ENCODE peak calls at places on chromosomes 12 and 14, in six cellular contexts. One of them, this sample, is unnamed.

GRCh38 chr14:93909429-93910128 is 17.6 kb upstream of the FAM181A start:
- DNase-seq in NT2/D1: no peak
- DNase-seq in epithelial cell of esophagus: no peak
- DNase-seq in ovary: no peak
- DNase-seq in upper lobe of right lung: no peak
- DNase-seq in AG04449: no peak
- DNase-seq in this sample: no peak

GRCh38 chr12:77954156-77954555 is 123.5 kb downstream of the NAV3 start:
- DNase-seq in AG04449: no peak
- DNase-seq in upper lobe of right lung: no peak
- DNase-seq in epithelial cell of esophagus: peak
- DNase-seq in NT2/D1: no peak
- DNase-seq in ovary: no peak
- DNase-seq in this sample: no peak

GRCh38 chr12:88371416-88372183 is 208.7 kb downstream of the KITLG start:
- DNase-seq in NT2/D1: no peak
- DNase-seq in ovary: no peak
- DNase-seq in epithelial cell of esophagus: peak
- DNase-seq in AG04449: no peak
- DNase-seq in upper lobe of right lung: no peak
- DNase-seq in this sample: peak

GRCh38 chr12:115440438-115440837 is 756.5 kb upstream of the TBX3 start:
- DNase-seq in NT2/D1: no peak
- DNase-seq in AG04449: peak
- DNase-seq in upper lobe of right lung: no peak
- DNase-seq in ovary: no peak
- DNase-seq in epithelial cell of esophagus: peak
- DNase-seq in this sample: peak

GRCh38 chr12:91618281-91618680 is 435.7 kb upstream of the DCN start:
- DNase-seq in epithelial cell of esophagus: peak
- DNase-seq in ovary: no peak
- DNase-seq in upper lobe of right lung: no peak
- DNase-seq in NT2/D1: no peak
- DNase-seq in AG04449: no peak
- DNase-seq in this sample: no peak

GRCh38 chr12:12901158-12901791 is 9.9 kb downstream of the GPRC5A start:
- DNase-seq in epithelial cell of esophagus: peak
- DNase-seq in upper lobe of right lung: no peak
- DNase-seq in ovary: peak
- DNase-seq in AG04449: peak
- DNase-seq in NT2/D1: no peak
- DNase-seq in this sample: peak

GRCh38 chr12:76777765-76778216 is 13.9 kb downstream of the ZDHHC17 start:
- DNase-seq in upper lobe of right lung: no peak
- DNase-seq in epithelial cell of esophagus: peak
- DNase-seq in ovary: no peak
- DNase-seq in NT2/D1: no peak
- DNase-seq in AG04449: no peak
- DNase-seq in this sample: no peak

GRCh38 chr12:114430306-114430705 is 24.4 kb upstream of the TBX5 start:
- DNase-seq in AG04449: peak
- DNase-seq in upper lobe of right lung: no peak
- DNase-seq in epithelial cell of esophagus: no peak
- DNase-seq in ovary: no peak
- DNase-seq in NT2/D1: no peak
- DNase-seq in this sample: peak

GRCh38 chr12:15206338-15206737 is 14.9 kb downstream of the RERG start:
- DNase-seq in ovary: no peak
- DNase-seq in NT2/D1: peak
- DNase-seq in epithelial cell of esophagus: no peak
- DNase-seq in AG04449: no peak
- DNase-seq in upper lobe of right lung: no peak
- DNase-seq in this sample: no peak

GRCh38 chr12:105773501-105773900 is 365.3 kb downstream of the NUAK1 start:
- DNase-seq in ovary: no peak
- DNase-seq in epithelial cell of esophagus: no peak
- DNase-seq in upper lobe of right lung: no peak
- DNase-seq in NT2/D1: no peak
- DNase-seq in AG04449: no peak
- DNase-seq in this sample: no peak

GRCh38 chr14:37559386-37559785 is 35.7 kb downstream of the FOXA1 start:
- DNase-seq in upper lobe of right lung: no peak
- DNase-seq in ovary: no peak
- DNase-seq in epithelial cell of esophagus: peak
- DNase-seq in AG04449: no peak
- DNase-seq in NT2/D1: no peak
- DNase-seq in this sample: no peak

GRCh38 chr12:31897791-31898503 is 61.3 kb upstream of the RESF1 start:
- DNase-seq in ovary: no peak
- DNase-seq in AG04449: no peak
- DNase-seq in NT2/D1: no peak
- DNase-seq in upper lobe of right lung: peak
- DNase-seq in epithelial cell of esophagus: peak
- DNase-seq in this sample: no peak

GRCh38 chr12:95259368-95259767 is 41.8 kb downstream of the VEZT start:
- DNase-seq in epithelial cell of esophagus: no peak
- DNase-seq in AG04449: no peak
- DNase-seq in ovary: no peak
- DNase-seq in NT2/D1: no peak
- DNase-seq in upper lobe of right lung: no peak
- DNase-seq in this sample: no peak

GRCh38 chr12:49945394-49946080 is 5.0 kb upstream of the AQP2 start:
- DNase-seq in ovary: peak
- DNase-seq in NT2/D1: peak
- DNase-seq in upper lobe of right lung: peak
- DNase-seq in epithelial cell of esophagus: peak
- DNase-seq in AG04449: peak
- DNase-seq in this sample: peak

GRCh38 chr14:93832665-93833064 is 44.4 kb upstream of the PRIMA1 start:
- DNase-seq in NT2/D1: no peak
- DNase-seq in upper lobe of right lung: no peak
- DNase-seq in AG04449: no peak
- DNase-seq in ovary: no peak
- DNase-seq in epithelial cell of esophagus: no peak
- DNase-seq in this sample: no peak

GRCh38 chr14:100664841-100665425 is 61.8 kb upstream of the DLK1 start:
- DNase-seq in NT2/D1: no peak
- DNase-seq in upper lobe of right lung: no peak
- DNase-seq in AG04449: no peak
- DNase-seq in epithelial cell of esophagus: no peak
- DNase-seq in ovary: peak
- DNase-seq in this sample: peak

GRCh38 chr14:100665518-100666032 is 61.1 kb upstream of the DLK1 start:
- DNase-seq in NT2/D1: no peak
- DNase-seq in upper lobe of right lung: no peak
- DNase-seq in ovary: no peak
- DNase-seq in epithelial cell of esophagus: peak
- DNase-seq in AG04449: no peak
- DNase-seq in this sample: no peak

GRCh38 chr14:59438148-59438766 is 26.9 kb downstream of the GPR135 start:
- DNase-seq in NT2/D1: no peak
- DNase-seq in upper lobe of right lung: no peak
- DNase-seq in epithelial cell of esophagus: peak
- DNase-seq in AG04449: peak
- DNase-seq in ovary: no peak
- DNase-seq in this sample: peak

GRCh38 chr12:54195736-54196347 is 7.1 kb upstream of the SMUG1 start:
- DNase-seq in epithelial cell of esophagus: peak
- DNase-seq in ovary: no peak
- DNase-seq in NT2/D1: no peak
- DNase-seq in AG04449: no peak
- DNase-seq in upper lobe of right lung: no peak
- DNase-seq in this sample: peak

GRCh38 chr12:8156845-8157244 is at the start of gene ZNF705A:
- DNase-seq in upper lobe of right lung: no peak
- DNase-seq in ovary: no peak
- DNase-seq in NT2/D1: no peak
- DNase-seq in epithelial cell of esophagus: peak
- DNase-seq in AG04449: peak
- DNase-seq in this sample: peak

GRCh38 chr12:116539361-116539771 is 19.8 kb upstream of the MAP1LC3B2 start:
- DNase-seq in NT2/D1: no peak
- DNase-seq in upper lobe of right lung: no peak
- DNase-seq in AG04449: no peak
- DNase-seq in epithelial cell of esophagus: peak
- DNase-seq in ovary: no peak
- DNase-seq in this sample: no peak

GRCh38 chr14:54120260-54120659 is 163.6 kb upstream of the BMP4 start:
- DNase-seq in ovary: no peak
- DNase-seq in epithelial cell of esophagus: no peak
- DNase-seq in upper lobe of right lung: no peak
- DNase-seq in NT2/D1: no peak
- DNase-seq in AG04449: no peak
- DNase-seq in this sample: no peak

GRCh38 chr14:90438841-90439240 is 42.0 kb downstream of the CALM1 start:
- DNase-seq in NT2/D1: no peak
- DNase-seq in ovary: no peak
- DNase-seq in epithelial cell of esophagus: peak
- DNase-seq in upper lobe of right lung: no peak
- DNase-seq in AG04449: no peak
- DNase-seq in this sample: no peak

GRCh38 chr12:26987634-26988424 is 26.4 kb downstream of the TM7SF3 start:
- DNase-seq in AG04449: no peak
- DNase-seq in epithelial cell of esophagus: no peak
- DNase-seq in ovary: no peak
- DNase-seq in upper lobe of right lung: no peak
- DNase-seq in NT2/D1: no peak
- DNase-seq in this sample: no peak

GRCh38 chr14:41349289-41349910 is 257.3 kb upstream of the LRFN5 start:
- DNase-seq in AG04449: no peak
- DNase-seq in ovary: no peak
- DNase-seq in epithelial cell of esophagus: no peak
- DNase-seq in NT2/D1: no peak
- DNase-seq in upper lobe of right lung: no peak
- DNase-seq in this sample: no peak

GRCh38 chr14:64387232-64387737 is 868 bp upstream of the MTHFD1 start:
- DNase-seq in AG04449: no peak
- DNase-seq in NT2/D1: no peak
- DNase-seq in ovary: no peak
- DNase-seq in upper lobe of right lung: no peak
- DNase-seq in epithelial cell of esophagus: peak
- DNase-seq in this sample: no peak

GRCh38 chr14:106605548-106606448 is 1079.4 kb downstream of the TMEM121 start:
- DNase-seq in epithelial cell of esophagus: no peak
- DNase-seq in ovary: no peak
- DNase-seq in NT2/D1: no peak
- DNase-seq in upper lobe of right lung: peak
- DNase-seq in AG04449: no peak
- DNase-seq in this sample: no peak

DNA sequence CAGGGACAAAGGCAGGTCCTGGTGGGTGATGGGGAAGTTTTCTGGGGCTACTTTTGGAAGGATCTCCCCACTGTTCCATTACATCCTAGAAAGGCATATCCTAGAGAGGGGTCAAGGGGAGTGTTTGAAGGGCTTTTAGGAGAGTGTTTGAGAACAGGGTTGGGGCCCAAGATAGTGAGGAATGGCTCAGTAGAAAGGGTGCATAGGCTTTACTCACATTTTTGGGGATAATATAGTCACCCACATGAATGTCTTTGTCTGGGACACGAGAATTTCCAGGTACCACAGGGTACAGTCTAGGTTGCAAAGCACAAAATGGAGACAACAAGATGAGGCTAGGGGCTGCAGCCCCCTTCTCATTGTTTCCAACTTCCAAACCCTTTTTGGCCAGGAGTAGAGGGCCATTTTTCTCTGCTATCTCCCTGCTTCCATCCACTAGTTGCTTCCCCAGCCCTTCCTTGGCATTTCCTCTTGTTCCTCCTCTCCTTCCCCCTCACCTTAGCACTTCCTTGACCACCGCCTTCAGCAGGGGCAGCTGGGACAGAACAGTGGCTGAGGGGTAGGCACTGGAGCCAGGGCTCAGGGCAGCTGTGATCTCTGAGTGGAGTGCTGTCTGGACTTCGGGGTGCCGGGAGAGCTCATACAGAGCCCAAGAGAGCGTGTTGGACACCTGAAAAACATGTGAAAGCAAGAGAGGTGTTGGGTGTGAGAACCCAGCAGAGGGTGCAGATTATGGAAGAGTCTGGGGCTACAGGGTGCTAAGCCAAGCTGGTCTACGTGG is 2.8 kb downstream of the CYP27B1 start:
- DNase-seq in upper lobe of right lung: no peak
- DNase-seq in epithelial cell of esophagus: no peak
- DNase-seq in NT2/D1: no peak
- DNase-seq in ovary: no peak
- DNase-seq in AG04449: no peak
- DNase-seq in this sample: no peak
- H3K4me3 ChIP-seq in upper lobe of right lung: no peak
- H3K4me3 ChIP-seq in epithelial cell of esophagus: no peak
- H3K4me3 ChIP-seq in NT2/D1: no peak
- H3K4me3 ChIP-seq in ovary: no peak
- H3K4me3 ChIP-seq in AG04449: no peak
- H3K4me3 ChIP-seq in this sample: no peak

DNA sequence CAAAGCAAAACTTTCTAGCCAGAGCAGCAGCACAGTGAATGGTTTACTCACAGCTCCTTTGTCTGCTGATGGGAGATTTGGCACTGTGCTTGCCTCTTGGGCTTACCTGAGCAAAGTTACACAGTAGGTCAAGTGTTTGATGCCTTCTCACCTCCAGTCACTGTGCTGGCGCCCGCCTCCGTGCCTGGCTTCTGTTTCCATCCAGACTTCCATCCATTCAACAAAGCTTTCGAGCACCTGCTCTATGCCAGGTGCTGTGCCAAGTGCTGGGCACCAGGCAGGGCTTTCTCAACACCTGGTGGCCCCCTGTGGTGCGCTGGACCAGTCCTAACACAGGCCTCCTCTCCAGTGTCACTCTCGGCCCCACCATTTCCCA is 199.2 kb upstream of the EEA1 start:
- DNase-seq in AG04449: no peak
- DNase-seq in epithelial cell of esophagus: no peak
- DNase-seq in ovary: no peak
- DNase-seq in NT2/D1: no peak
- DNase-seq in upper lobe of right lung: peak
- DNase-seq in this sample: no peak
- H3K4me3 ChIP-seq in AG04449: no peak
- H3K4me3 ChIP-seq in epithelial cell of esophagus: no peak
- H3K4me3 ChIP-seq in ovary: no peak
- H3K4me3 ChIP-seq in NT2/D1: no peak
- H3K4me3 ChIP-seq in upper lobe of right lung: no peak
- H3K4me3 ChIP-seq in this sample: no peak

DNA sequence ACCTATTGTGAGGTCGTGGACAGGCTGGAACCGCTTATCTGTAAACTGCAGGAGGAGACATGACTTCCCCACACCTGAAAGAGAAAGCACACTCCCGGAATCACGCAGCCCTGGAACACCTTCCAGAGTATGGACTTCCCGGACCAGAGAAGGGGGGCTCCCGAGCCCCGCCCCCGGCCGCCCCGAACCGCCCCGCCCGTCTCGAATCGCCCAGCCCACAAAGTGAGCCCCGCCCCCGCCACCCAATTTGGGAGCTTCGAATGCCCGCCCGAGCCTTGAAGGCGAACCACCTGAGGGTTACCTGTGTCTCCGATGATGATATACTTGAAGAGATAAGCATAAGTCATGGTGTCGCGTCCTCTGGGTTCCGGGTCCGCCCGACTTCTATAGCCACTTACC is 234 bp downstream of the RAB2B start:
- DNase-seq in AG04449: no peak
- DNase-seq in epithelial cell of esophagus: peak
- DNase-seq in NT2/D1: peak
- DNase-seq in ovary: peak
- DNase-seq in upper lobe of right lung: peak
- DNase-seq in this sample: no peak
- H3K4me3 ChIP-seq in AG04449: peak
- H3K4me3 ChIP-seq in epithelial cell of esophagus: peak
- H3K4me3 ChIP-seq in NT2/D1: peak
- H3K4me3 ChIP-seq in ovary: peak
- H3K4me3 ChIP-seq in upper lobe of right lung: peak
- H3K4me3 ChIP-seq in this sample: peak

GRCh38 chr14:76919811-76920571 is 93.8 kb downstream of the LRRC74A start:
- DNase-seq in ovary: peak
- DNase-seq in NT2/D1: no peak
- DNase-seq in upper lobe of right lung: no peak
- DNase-seq in AG04449: no peak
- DNase-seq in epithelial cell of esophagus: peak
- DNase-seq in this sample: peak
- H3K4me3 ChIP-seq in ovary: no peak
- H3K4me3 ChIP-seq in NT2/D1: no peak
- H3K4me3 ChIP-seq in upper lobe of right lung: no peak
- H3K4me3 ChIP-seq in AG04449: peak
- H3K4me3 ChIP-seq in epithelial cell of esophagus: no peak
- H3K4me3 ChIP-seq in this sample: no peak